ENCODE peak calls at places on chromosomes 2 and 18, in seven cellular contexts. B is osteoblast, M is IMR-90, S is SK-N-SH, I is fibroblast of lung, T is PC-9, C is MM.1S. V is an unnamed sample.

GRCh38 chr18:41881285-41881684 is 73.7 kb upstream of the PIK3C3 start:
- DNase-seq in B (no peak), M (peak; percentile 82), S (no peak), I (peak; percentile 21), T (no peak), C (no peak), V (no peak)

GRCh38 chr2:138942466-138942865 is 162.3 kb upstream of the NXPH2 start:
- DNase-seq in B (no peak), M (no peak), S (no peak), I (no peak), T (no peak), C (no peak), V (no peak)

GRCh38 chr2:30185175-30185574 is 38.4 kb downstream of the YPEL5 start:
- DNase-seq in B (no peak), M (peak; percentile 45), S (no peak), I (peak; percentile 93), T (no peak), C (no peak), V (no peak)

GRCh38 chr2:46136481-46136880 is 160.7 kb upstream of the EPAS1 start:
- DNase-seq in B (no peak), M (no peak), S (no peak), I (no peak), T (no peak), C (no peak), V (no peak)

GRCh38 chr2:19035238-19035637 is 323.2 kb downstream of the OSR1 start:
- DNase-seq in B (no peak), M (peak; percentile 70), S (no peak), I (peak; percentile 89), T (no peak), C (no peak), V (no peak)

GRCh38 chr2:10534514-10535250 is 86.6 kb upstream of the ODC1 start:
- DNase-seq in B (no peak), M (peak; percentile 45), S (no peak), I (peak; percentile 12), T (no peak), C (no peak), V (no peak)

GRCh38 chr2:200171761-200172482 is 134.6 kb upstream of the SPATS2L start:
- DNase-seq in B (peak; percentile 87), M (peak; percentile 75), S (no peak), I (peak; percentile 45), T (no peak), C (no peak), V (no peak)

GRCh38 chr18:13437801-13438506 is 219.4 kb downstream of the LDLRAD4 start:
- DNase-seq in B (no peak), M (no peak), S (no peak), I (no peak), T (no peak), C (peak; percentile 69), V (no peak)

GRCh38 chr2:19349911-19350677 is 8.3 kb downstream of the OSR1 start:
- DNase-seq in B (peak; percentile 96), M (no peak), S (peak; percentile 87), I (peak; percentile 20), T (no peak), C (peak; percentile 54), V (peak; percentile 73)

GRCh38 chr18:32511147-32511546 is 40.5 kb upstream of the GAREM1 start:
- DNase-seq in B (no peak), M (no peak), S (no peak), I (no peak), T (no peak), C (no peak), V (no peak)

GRCh38 chr2:23412556-23413155 is 27.7 kb downstream of the KLHL29 start:
- DNase-seq in B (no peak), M (peak; percentile 82), S (no peak), I (peak; percentile 56), T (no peak), C (no peak), V (no peak)

GRCh38 chr2:202780514-202781021 is 91.0 kb downstream of the ICA1L start:
- DNase-seq in B (peak; percentile 51), M (peak; percentile 85), S (no peak), I (peak; percentile 41), T (peak; percentile 6), C (no peak), V (no peak)

GRCh38 chr2:55268288-55268906 is 634 bp downstream of the MTIF2 start:
- DNase-seq in B (no peak), M (no peak), S (no peak), I (peak; percentile 5), T (no peak), C (peak; percentile 28), V (no peak)

GRCh38 chr2:53969285-53970094 is 1.3 kb downstream of the PSME4 start:
- DNase-seq in B (peak; percentile 63), M (peak; percentile 80), S (peak; percentile 16), I (peak; percentile 69), T (no peak), C (peak; percentile 40), V (peak; percentile 64)

GRCh38 chr2:14517731-14518130 is 114.8 kb upstream of the LRATD1 start:
- DNase-seq in B (no peak), M (no peak), S (no peak), I (no peak), T (no peak), C (no peak), V (no peak)

GRCh38 chr2:120346667-120347358 is 877 bp downstream of the INHBB start:
- DNase-seq in B (peak; percentile 96), M (peak; percentile 65), S (peak; percentile 66), I (peak; percentile 47), T (peak; percentile 41), C (no peak), V (no peak)

GRCh38 chr2:16716051-16716450 is 50.4 kb upstream of the CYRIA start:
- DNase-seq in B (no peak), M (no peak), S (no peak), I (no peak), T (no peak), C (no peak), V (no peak)

GRCh38 chr2:173441222-173441621 is 86.5 kb downstream of the CDCA7 start:
- DNase-seq in B (no peak), M (peak; percentile 17), S (no peak), I (peak; percentile 83), T (no peak), C (no peak), V (no peak)

GRCh38 chr2:228446732-228447131 is 265.2 kb upstream of the SPHKAP start:
- DNase-seq in B (no peak), M (no peak), S (no peak), I (peak; percentile 3), T (no peak), C (no peak), V (peak; percentile 56)

GRCh38 chr2:34601561-34601960 is 1002.5 kb upstream of the FAM98A start:
- DNase-seq in B (no peak), M (no peak), S (no peak), I (no peak), T (no peak), C (peak; percentile 48), V (no peak)

GRCh38 chr2:34602262-34602661 is 1003.2 kb upstream of the FAM98A start:
- DNase-seq in B (no peak), M (no peak), S (no peak), I (no peak), T (no peak), C (peak; percentile 25), V (no peak)
- H2AFZ ChIP-seq in B (no peak overlapping the region), M (no peak overlapping the region), S (no peak overlapping the region), I (no peak overlapping the region), T (no peak overlapping the region), C (peak overlapping the region; percentile 6), V (no peak overlapping the region)

GRCh38 chr18:76524477-76524876 is 29.4 kb upstream of the ZNF516 start:
- DNase-seq in B (no peak), M (no peak), S (no peak), I (no peak), T (no peak), C (no peak), V (no peak)

GRCh38 chr18:76521367-76521766 is 26.3 kb upstream of the ZNF516 start:
- DNase-seq in B (no peak), M (no peak), S (no peak), I (no peak), T (no peak), C (no peak), V (no peak)

GRCh38 chr18:76524900-76525698 is 30.1 kb upstream of the ZNF516 start:
- DNase-seq in B (no peak), M (peak; percentile 68), S (peak; percentile 76), I (peak; percentile 85), T (peak; percentile 42), C (peak; percentile 37), V (no peak)

GRCh38 chr18:76522104-76522503 is 27.1 kb upstream of the ZNF516 start:
- DNase-seq in B (no peak), M (no peak), S (no peak), I (no peak), T (no peak), C (no peak), V (no peak)

DNA sequence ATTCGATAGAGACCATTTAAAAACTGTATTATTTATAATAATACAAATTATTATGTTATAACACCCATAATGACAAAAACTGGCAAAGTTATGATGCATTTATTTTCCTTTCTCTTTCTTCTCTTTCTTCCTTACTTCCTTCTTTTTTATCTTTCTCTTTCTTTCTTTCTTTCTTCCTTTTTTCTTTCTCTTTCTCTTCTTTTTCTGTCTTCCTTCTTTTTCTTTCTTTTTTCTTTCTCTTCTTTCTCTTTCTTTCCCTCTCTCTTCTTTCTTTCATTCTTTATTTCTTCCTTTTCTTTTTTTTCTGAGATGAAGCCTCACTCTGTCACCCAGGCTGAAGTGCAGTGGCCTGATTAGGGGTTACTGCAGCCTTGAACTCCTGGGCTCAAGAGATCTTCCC is 27.5 kb upstream of the ZNF516 start:
- DNase-seq in B (no peak), M (no peak), S (no peak), I (no peak), T (no peak), C (no peak), V (no peak)
- H2AFZ ChIP-seq in B (no peak overlapping the region), M (peak overlapping the region; percentile 84), S (no peak overlapping the region), I (no peak overlapping the region), T (no peak overlapping the region), C (no peak overlapping the region), V (no peak overlapping the region)

GRCh38 chr2:193279361-193279760 is 1084.6 kb upstream of the TMEFF2 start:
- DNase-seq in B (no peak), M (no peak), S (no peak), I (no peak), T (no peak), C (no peak), V (no peak)

GRCh38 chr2:193272011-193272410 is 1077.3 kb upstream of the TMEFF2 start:
- DNase-seq in B (no peak), M (no peak), S (no peak), I (no peak), T (no peak), C (no peak), V (no peak)

GRCh38 chr2:193276069-193276468 is 1081.3 kb upstream of the TMEFF2 start:
- DNase-seq in B (peak; percentile 25), M (no peak), S (no peak), I (no peak), T (no peak), C (no peak), V (no peak)

GRCh38 chr2:193276560-193276959 is 1081.8 kb upstream of the TMEFF2 start:
- DNase-seq in B (no peak), M (no peak), S (no peak), I (no peak), T (no peak), C (no peak), V (no peak)

GRCh38 chr2:193276988-193277387 is 1082.3 kb upstream of the TMEFF2 start:
- DNase-seq in B (no peak), M (no peak), S (no peak), I (no peak), T (no peak), C (no peak), V (no peak)
- H2AFZ ChIP-seq in B (no peak overlapping the region), M (no peak overlapping the region), S (no peak overlapping the region), I (no peak overlapping the region), T (no peak overlapping the region), C (no peak overlapping the region), V (no peak overlapping the region)

GRCh38 chr2:12070581-12070980 is 324.1 kb downstream of the LPIN1 start:
- DNase-seq in B (peak; percentile 66), M (peak; percentile 56), S (no peak), I (no peak), T (no peak), C (no peak), V (no peak)
- H2AFZ ChIP-seq in B (no peak overlapping the region), M (no peak overlapping the region), S (peak overlapping the region; percentile 17), I (no peak overlapping the region), T (no peak overlapping the region), C (no peak overlapping the region), V (peak overlapping the region; percentile 58)

V was measured in Karpas-422.